ENCODE peak calls at places on chromosome X, in seven cellular contexts. One of them, this sample, is unnamed.

GRCh38 chrX:30905325-30905724 is 16.3 kb upstream of the TAB3 start:
- DNase-seq in MCF 10A: no peak
- DNase-seq in HepG2: no peak
- DNase-seq in HCT116: no peak
- DNase-seq in endothelial cell: no peak
- DNase-seq in hepatocyte: no peak
- DNase-seq in thyroid gland: no peak
- DNase-seq in this sample: no peak

GRCh38 chrX:44432641-44433040 is 89.2 kb upstream of the EFHC2 start:
- DNase-seq in MCF 10A: no peak
- DNase-seq in HepG2: no peak
- DNase-seq in HCT116: peak
- DNase-seq in endothelial cell: peak
- DNase-seq in hepatocyte: no peak
- DNase-seq in thyroid gland: no peak
- DNase-seq in this sample: peak

GRCh38 chrX:17744896-17745523 is 7.7 kb downstream of the SCML1 start:
- DNase-seq in MCF 10A: peak
- DNase-seq in HepG2: peak
- DNase-seq in HCT116: no peak
- DNase-seq in endothelial cell: no peak
- DNase-seq in hepatocyte: no peak
- DNase-seq in thyroid gland: no peak
- DNase-seq in this sample: no peak

GRCh38 chrX:85024044-85024443 is 20.4 kb downstream of the APOOL start:
- DNase-seq in MCF 10A: no peak
- DNase-seq in HepG2: no peak
- DNase-seq in HCT116: no peak
- DNase-seq in endothelial cell: no peak
- DNase-seq in hepatocyte: no peak
- DNase-seq in thyroid gland: peak
- DNase-seq in this sample: no peak

GRCh38 chrX:130497531-130497930 is 95.7 kb downstream of the RBMX2 start:
- DNase-seq in MCF 10A: no peak
- DNase-seq in HepG2: no peak
- DNase-seq in HCT116: no peak
- DNase-seq in endothelial cell: no peak
- DNase-seq in hepatocyte: no peak
- DNase-seq in thyroid gland: no peak
- DNase-seq in this sample: no peak

GRCh38 chrX:71859637-71860036 is 51.0 kb upstream of the NHSL2 start:
- DNase-seq in MCF 10A: peak
- DNase-seq in HepG2: peak
- DNase-seq in HCT116: peak
- DNase-seq in endothelial cell: peak
- DNase-seq in hepatocyte: peak
- DNase-seq in thyroid gland: peak
- DNase-seq in this sample: peak

GRCh38 chrX:31279359-31279758 is 207.5 kb upstream of the FTHL17 start:
- DNase-seq in MCF 10A: peak
- DNase-seq in HepG2: peak
- DNase-seq in HCT116: no peak
- DNase-seq in endothelial cell: no peak
- DNase-seq in hepatocyte: peak
- DNase-seq in thyroid gland: no peak
- DNase-seq in this sample: peak

GRCh38 chrX:69025802-69026301 is 139.4 kb downstream of the PJA1 start:
- DNase-seq in MCF 10A: peak
- DNase-seq in HepG2: no peak
- DNase-seq in HCT116: no peak
- DNase-seq in endothelial cell: no peak
- DNase-seq in hepatocyte: no peak
- DNase-seq in thyroid gland: no peak
- DNase-seq in this sample: no peak

GRCh38 chrX:99901091-99901490 is 509.0 kb downstream of the PCDH19 start:
- DNase-seq in MCF 10A: no peak
- DNase-seq in HepG2: no peak
- DNase-seq in HCT116: no peak
- DNase-seq in endothelial cell: no peak
- DNase-seq in hepatocyte: no peak
- DNase-seq in thyroid gland: no peak
- DNase-seq in this sample: no peak

GRCh38 chrX:45900751-45901150 is 644.5 kb downstream of the ZNF674 start:
- DNase-seq in MCF 10A: peak
- DNase-seq in HepG2: no peak
- DNase-seq in HCT116: no peak
- DNase-seq in endothelial cell: no peak
- DNase-seq in hepatocyte: peak
- DNase-seq in thyroid gland: no peak
- DNase-seq in this sample: no peak

GRCh38 chrX:52839137-52839536 is 28.1 kb downstream of the XAGE5 start:
- DNase-seq in MCF 10A: no peak
- DNase-seq in HepG2: no peak
- DNase-seq in HCT116: no peak
- DNase-seq in endothelial cell: no peak
- DNase-seq in hepatocyte: no peak
- DNase-seq in thyroid gland: no peak
- DNase-seq in this sample: peak

GRCh38 chrX:48472851-48473717 is 2.9 kb upstream of the FTSJ1 start:
- DNase-seq in MCF 10A: no peak
- DNase-seq in HepG2: no peak
- DNase-seq in HCT116: no peak
- DNase-seq in endothelial cell: no peak
- DNase-seq in hepatocyte: no peak
- DNase-seq in thyroid gland: no peak
- DNase-seq in this sample: no peak

GRCh38 chrX:1717326-1717725 is 102.5 kb downstream of the ASMT start:
- DNase-seq in MCF 10A: no peak
- DNase-seq in HepG2: no peak
- DNase-seq in HCT116: no peak
- DNase-seq in endothelial cell: no peak
- DNase-seq in hepatocyte: no peak
- DNase-seq in thyroid gland: no peak
- DNase-seq in this sample: no peak

GRCh38 chrX:57595381-57595811 is 3.6 kb downstream of the ZXDB start:
- DNase-seq in MCF 10A: peak
- DNase-seq in HepG2: no peak
- DNase-seq in HCT116: no peak
- DNase-seq in endothelial cell: no peak
- DNase-seq in hepatocyte: no peak
- DNase-seq in thyroid gland: no peak
- DNase-seq in this sample: no peak

GRCh38 chrX:1488141-1488540 is 35.4 kb upstream of the ASMTL start:
- DNase-seq in MCF 10A: no peak
- DNase-seq in HepG2: no peak
- DNase-seq in HCT116: no peak
- DNase-seq in endothelial cell: no peak
- DNase-seq in hepatocyte: no peak
- DNase-seq in thyroid gland: no peak
- DNase-seq in this sample: no peak

GRCh38 chrX:96438803-96439202 is 245.8 kb upstream of the DIAPH2 start:
- DNase-seq in MCF 10A: no peak
- DNase-seq in HepG2: no peak
- DNase-seq in HCT116: no peak
- DNase-seq in endothelial cell: no peak
- DNase-seq in hepatocyte: no peak
- DNase-seq in thyroid gland: no peak
- DNase-seq in this sample: no peak

GRCh38 chrX:108199691-108200090 is 108.1 kb downstream of the ATG4A start:
- DNase-seq in MCF 10A: peak
- DNase-seq in HepG2: peak
- DNase-seq in HCT116: peak
- DNase-seq in endothelial cell: peak
- DNase-seq in hepatocyte: peak
- DNase-seq in thyroid gland: no peak
- DNase-seq in this sample: peak

GRCh38 chrX:14616301-14616700 is 87.0 kb downstream of the GLRA2 start:
- DNase-seq in MCF 10A: no peak
- DNase-seq in HepG2: no peak
- DNase-seq in HCT116: no peak
- DNase-seq in endothelial cell: no peak
- DNase-seq in hepatocyte: no peak
- DNase-seq in thyroid gland: no peak
- DNase-seq in this sample: no peak

GRCh38 chrX:31499120-31499519 is 427.3 kb upstream of the FTHL17 start:
- DNase-seq in MCF 10A: peak
- DNase-seq in HepG2: no peak
- DNase-seq in HCT116: no peak
- DNase-seq in endothelial cell: no peak
- DNase-seq in hepatocyte: no peak
- DNase-seq in thyroid gland: no peak
- DNase-seq in this sample: no peak

GRCh38 chrX:1657367-1658082 is 42.7 kb downstream of the ASMT start:
- DNase-seq in MCF 10A: peak
- DNase-seq in HepG2: no peak
- DNase-seq in HCT116: no peak
- DNase-seq in endothelial cell: no peak
- DNase-seq in hepatocyte: no peak
- DNase-seq in thyroid gland: no peak
- DNase-seq in this sample: no peak

GRCh38 chrX:68897118-68897517 is 68.3 kb downstream of the EFNB1 start:
- DNase-seq in MCF 10A: no peak
- DNase-seq in HepG2: no peak
- DNase-seq in HCT116: no peak
- DNase-seq in endothelial cell: no peak
- DNase-seq in hepatocyte: no peak
- DNase-seq in thyroid gland: no peak
- DNase-seq in this sample: no peak

DNA sequence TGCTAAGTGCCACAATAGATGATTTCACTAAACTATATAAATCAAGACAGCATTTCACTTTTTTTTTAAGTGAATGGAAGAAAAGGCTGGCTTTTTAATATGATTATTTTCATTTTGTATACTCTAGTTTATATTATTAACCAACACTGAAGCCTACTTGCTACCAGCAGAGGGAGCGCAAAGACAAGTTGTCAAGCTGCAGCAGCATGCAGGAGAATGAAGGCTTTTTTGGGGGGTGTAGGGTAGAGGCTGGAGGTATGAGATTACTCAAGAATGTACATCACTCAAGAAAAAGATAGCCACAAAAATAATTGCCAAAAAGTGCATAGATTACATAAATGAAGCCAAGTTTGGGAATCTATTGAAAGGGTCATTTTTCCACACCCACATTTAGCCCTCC is 519.5 kb downstream of the FGF13 start:
- DNase-seq in MCF 10A: peak
- DNase-seq in HepG2: peak
- DNase-seq in HCT116: no peak
- DNase-seq in endothelial cell: peak
- DNase-seq in hepatocyte: peak
- DNase-seq in thyroid gland: peak
- DNase-seq in this sample: no peak
- TF ChIP-seq CTCF in MCF 10A: peak
- TF ChIP-seq CTCF in HepG2: peak
- TF ChIP-seq CTCF in HCT116: no peak
- TF ChIP-seq CTCF in endothelial cell: no peak
- TF ChIP-seq CTCF in hepatocyte: peak
- TF ChIP-seq CTCF in thyroid gland: peak
- TF ChIP-seq CTCF in this sample: peak

DNA sequence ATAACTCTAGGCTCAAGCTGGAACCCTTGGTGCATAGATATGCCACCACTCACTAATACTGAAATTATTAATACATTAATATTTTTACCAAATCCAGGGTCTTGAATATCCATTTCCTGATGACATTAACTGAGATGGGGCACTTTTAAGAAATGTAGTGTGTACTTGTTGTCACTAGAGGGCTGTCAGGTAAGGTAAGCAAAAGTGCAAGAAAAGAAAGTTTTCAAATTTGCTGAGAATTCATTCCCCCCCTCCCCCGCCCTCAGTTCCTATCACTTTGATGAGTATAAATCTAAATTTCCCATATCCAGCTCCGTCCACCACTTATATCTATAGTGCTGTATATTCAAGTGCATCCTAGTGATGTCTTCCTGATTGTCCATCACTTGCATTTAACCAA is 20.5 kb upstream of the WDR44 start:
- DNase-seq in MCF 10A: peak
- DNase-seq in HepG2: no peak
- DNase-seq in HCT116: no peak
- DNase-seq in endothelial cell: no peak
- DNase-seq in hepatocyte: no peak
- DNase-seq in thyroid gland: no peak
- DNase-seq in this sample: no peak
- TF ChIP-seq CTCF in MCF 10A: peak
- TF ChIP-seq CTCF in HepG2: no peak
- TF ChIP-seq CTCF in HCT116: peak
- TF ChIP-seq CTCF in endothelial cell: no peak
- TF ChIP-seq CTCF in hepatocyte: no peak
- TF ChIP-seq CTCF in thyroid gland: no peak
- TF ChIP-seq CTCF in this sample: peak

DNA sequence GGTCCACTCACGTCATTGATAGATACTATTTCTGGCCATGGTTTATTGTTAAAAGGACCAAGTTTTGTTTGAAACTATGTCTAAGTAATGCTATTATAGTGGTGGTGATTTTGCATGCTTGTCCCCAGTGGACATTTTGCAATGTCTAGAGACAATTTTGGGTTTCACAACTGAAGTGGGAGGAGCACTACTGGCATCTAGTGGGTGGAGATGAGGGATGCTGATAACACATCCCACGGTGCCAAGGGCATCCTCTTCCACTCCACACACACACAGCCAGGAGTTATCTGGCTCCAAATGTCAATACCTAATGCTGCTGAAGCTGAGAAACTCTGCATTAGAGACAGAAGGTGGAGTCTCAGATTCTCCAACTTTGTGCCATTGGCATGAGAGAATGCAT is 131.2 kb downstream of the FRMPD4 start:
- DNase-seq in MCF 10A: peak
- DNase-seq in HepG2: no peak
- DNase-seq in HCT116: no peak
- DNase-seq in endothelial cell: no peak
- DNase-seq in hepatocyte: no peak
- DNase-seq in thyroid gland: no peak
- DNase-seq in this sample: no peak
- TF ChIP-seq CTCF in MCF 10A: no peak
- TF ChIP-seq CTCF in HepG2: no peak
- TF ChIP-seq CTCF in HCT116: no peak
- TF ChIP-seq CTCF in endothelial cell: no peak
- TF ChIP-seq CTCF in hepatocyte: no peak
- TF ChIP-seq CTCF in thyroid gland: no peak
- TF ChIP-seq CTCF in this sample: peak

DNA sequence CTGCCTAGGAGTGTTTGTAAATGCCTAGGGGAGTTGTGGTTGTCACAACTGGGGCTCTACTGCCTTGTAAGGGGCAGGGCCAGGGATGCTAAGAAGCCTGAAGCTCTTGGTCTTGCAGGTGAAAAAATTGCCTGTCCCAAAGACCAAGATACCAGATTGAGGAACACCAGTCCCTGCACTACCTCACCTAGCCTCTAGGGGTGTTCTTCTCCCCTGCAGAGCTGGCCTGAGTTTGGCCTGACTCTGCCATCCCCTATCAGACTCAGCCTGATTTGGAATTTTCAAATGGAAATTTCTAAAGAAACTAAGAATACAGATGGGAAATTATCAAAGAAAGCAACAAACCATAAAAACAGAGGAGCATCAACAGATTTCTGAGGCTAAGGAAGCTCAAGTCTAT is 90.4 kb downstream of the ZC4H2 start:
- DNase-seq in MCF 10A: no peak
- DNase-seq in HepG2: no peak
- DNase-seq in HCT116: peak
- DNase-seq in endothelial cell: peak
- DNase-seq in hepatocyte: no peak
- DNase-seq in thyroid gland: peak
- DNase-seq in this sample: no peak
- TF ChIP-seq CTCF in MCF 10A: no peak
- TF ChIP-seq CTCF in HepG2: peak
- TF ChIP-seq CTCF in HCT116: peak
- TF ChIP-seq CTCF in endothelial cell: peak
- TF ChIP-seq CTCF in hepatocyte: peak
- TF ChIP-seq CTCF in thyroid gland: no peak
- TF ChIP-seq CTCF in this sample: peak

GRCh38 chrX:106791495-106791894 is 11.0 kb upstream of the TBC1D8B start:
- DNase-seq in MCF 10A: peak
- DNase-seq in HepG2: no peak
- DNase-seq in HCT116: no peak
- DNase-seq in endothelial cell: no peak
- DNase-seq in hepatocyte: no peak
- DNase-seq in thyroid gland: no peak
- DNase-seq in this sample: no peak
- TF ChIP-seq CTCF in MCF 10A: peak
- TF ChIP-seq CTCF in HepG2: no peak
- TF ChIP-seq CTCF in HCT116: peak
- TF ChIP-seq CTCF in endothelial cell: peak
- TF ChIP-seq CTCF in hepatocyte: peak
- TF ChIP-seq CTCF in thyroid gland: peak
- TF ChIP-seq CTCF in this sample: peak